ENCODE peak calls at places on chromosomes 4 and X, in nine cellular contexts. N, D, U, P, A, E, Y, H and I are unnamed samples.

GRCh38 chr4:153943738-153944415 is 155.0 kb upstream of the SFRP2 start:
- DNase-seq in H (no peak), E (no peak), A (no peak), P (no peak), Y (no peak), U (no peak), D (no peak), N (no peak), I (no peak)

GRCh38 chr4:64564126-64564525 is 154.9 kb upstream of the TECRL start:
- DNase-seq in E (no peak), U (no peak), H (no peak), Y (no peak), N (no peak), A (no peak), D (no peak), P (no peak), I (no peak)

GRCh38 chr4:111941957-111942356 is 203.3 kb upstream of the FAM241A start:
- DNase-seq in N (no peak), U (no peak), P (no peak), Y (no peak), A (no peak), H (no peak), D (no peak), E (no peak), I (no peak)

GRCh38 chrX:128929281-128930057 is 593.8 kb downstream of the SMARCA1 start:
- DNase-seq in H (no peak), N (no peak), U (no peak), E (no peak), P (no peak), D (no peak), A (no peak), Y (no peak), I (peak)

GRCh38 chr4:123547167-123547817 is 150.7 kb downstream of the SPRY1 start:
- DNase-seq in A (no peak), N (no peak), P (no peak), E (peak), U (no peak), D (no peak), Y (no peak), H (no peak), I (no peak)

GRCh38 chrX:140712413-140713173 is 3.0 kb downstream of the LINC00632 start:
- DNase-seq in A (peak), D (no peak), N (no peak), P (no peak), E (peak), Y (no peak), U (peak), H (no peak), I (peak)

GRCh38 chr4:137623013-137623412 is 90.7 kb upstream of the PCDH18 start:
- DNase-seq in H (no peak), Y (no peak), A (no peak), P (no peak), N (no peak), D (no peak), E (peak), U (no peak), I (no peak)

GRCh38 chr4:39464886-39465501 is 6.1 kb downstream of the LIAS start:
- DNase-seq in P (peak), E (peak), Y (no peak), N (no peak), A (no peak), H (no peak), U (no peak), D (no peak), I (peak)

GRCh38 chrX:155966876-155967275 is 30.6 kb upstream of the IL9R start:
- DNase-seq in P (peak), E (peak), Y (no peak), N (peak), D (no peak), H (no peak), U (no peak), A (no peak), I (peak)

GRCh38 chrX:19723427-19723826 is 164.0 kb downstream of the SH3KBP1 start:
- DNase-seq in H (no peak), A (no peak), D (no peak), Y (no peak), N (no peak), E (no peak), U (no peak), P (peak), I (peak)

GRCh38 chr4:113610542-113610941 is 151.0 kb downstream of the CAMK2D start:
- DNase-seq in P (no peak), D (no peak), Y (no peak), N (no peak), E (no peak), H (no peak), U (no peak), A (no peak), I (no peak)

GRCh38 chrX:115260330-115260729 is 26.4 kb upstream of the LRCH2 start:
- DNase-seq in E (no peak), H (no peak), U (no peak), N (no peak), Y (no peak), A (no peak), P (peak), D (no peak), I (no peak)

GRCh38 chr4:86508436-86508835 is 85.7 kb upstream of the PTPN13 start:
- DNase-seq in A (no peak), P (peak), E (no peak), Y (no peak), N (no peak), H (no peak), U (no peak), D (no peak), I (no peak)

GRCh38 chrX:20029728-20030127 is 38.9 kb upstream of the BCLAF3 start:
- DNase-seq in P (no peak), A (no peak), Y (no peak), U (no peak), H (no peak), E (no peak), D (no peak), N (no peak), I (peak)

GRCh38 chrX:69153060-69153730 is 12.1 kb downstream of the PJA1 start:
- DNase-seq in A (no peak), Y (no peak), E (peak), P (peak), U (peak), D (no peak), N (no peak), H (no peak), I (no peak)

GRCh38 chr4:88177981-88178632 is 19.7 kb upstream of the ABCG2 start:
- DNase-seq in H (no peak), A (no peak), N (peak), P (peak), D (no peak), U (no peak), Y (no peak), E (peak), I (peak)

GRCh38 chr4:39976945-39977488 is 694 bp downstream of the PDS5A start:
- DNase-seq in E (no peak), H (no peak), P (no peak), Y (peak), N (no peak), U (peak), A (no peak), D (peak), I (peak)

GRCh38 chr4:139453041-139453370 is 915 bp upstream of the RAB33B start:
- DNase-seq in A (no peak), U (no peak), E (no peak), H (no peak), Y (no peak), P (no peak), D (no peak), N (no peak), I (peak)

GRCh38 chr4:37422638-37423037 is 178.1 kb downstream of the NWD2 start:
- DNase-seq in Y (no peak), A (no peak), P (no peak), E (no peak), U (no peak), H (no peak), N (no peak), D (no peak), I (no peak)